ENCODE peak calls at places on chromosomes 16 and 17, in nine cellular contexts. W is endothelial cell, N is mesothelial cell of epicardium, C is heart right ventricle, M is GM12878, E is gastrocnemius medialis, K is bronchial epithelial cell, B is GM10248, T is uterus. V is an unnamed sample.

GRCh38 chr17:76714822-76715461 is 4.2 kb upstream of the MXRA7 start:
- DNase-seq in W (peak), N (peak), C (peak), M (no peak), E (peak), K (no peak), B (peak), T (peak), V (peak)

GRCh38 chr17:7704601-7705268 is at the start of gene EFNB3:
- DNase-seq in W (peak), N (peak), C (no peak), M (no peak), E (no peak), K (no peak), B (no peak), T (no peak), V (no peak)

GRCh38 chr17:6478486-6478885 is 34.2 kb downstream of the PIMREG start:
- DNase-seq in W (no peak), N (no peak), C (no peak), M (no peak), E (no peak), K (no peak), B (no peak), T (no peak), V (no peak)

GRCh38 chr16:86086471-86086870 is 187.5 kb downstream of the IRF8 start:
- DNase-seq in W (no peak), N (no peak), C (no peak), M (no peak), E (no peak), K (no peak), B (no peak), T (no peak), V (no peak)

GRCh38 chr16:50207652-50208051 is 54.5 kb downstream of the TENT4B start:
- DNase-seq in W (no peak), N (no peak), C (peak), M (no peak), E (no peak), K (peak), B (no peak), T (no peak), V (no peak)

GRCh38 chr17:74042241-74042640 is 161.2 kb upstream of the RPL38 start:
- DNase-seq in W (no peak), N (no peak), C (no peak), M (no peak), E (no peak), K (no peak), B (no peak), T (no peak), V (no peak)

GRCh38 chr17:3966720-3967363 is 2.6 kb upstream of the ATP2A3 start:
- DNase-seq in W (no peak), N (no peak), C (no peak), M (no peak), E (no peak), K (no peak), B (no peak), T (no peak), V (no peak)

GRCh38 chr17:11366451-11366850 is 125.4 kb downstream of the SHISA6 start:
- DNase-seq in W (no peak), N (no peak), C (no peak), M (no peak), E (no peak), K (no peak), B (no peak), T (no peak), V (no peak)

GRCh38 chr16:10368984-10369551 is 16.8 kb upstream of the ATF7IP2 start:
- DNase-seq in W (no peak), N (no peak), C (no peak), M (no peak), E (no peak), K (peak), B (no peak), T (no peak), V (no peak)

GRCh38 chr17:40418428-40418706 is 671 bp upstream of the TOP2A start:
- DNase-seq in W (no peak), N (no peak), C (peak), M (no peak), E (no peak), K (no peak), B (no peak), T (no peak), V (no peak)

GRCh38 chr17:2181206-2181983 is 122.2 kb downstream of the SMG6 start:
- DNase-seq in W (no peak), N (no peak), C (peak), M (no peak), E (peak), K (peak), B (no peak), T (peak), V (no peak)

GRCh38 chr16:85364323-85365040 is 248.6 kb upstream of the GSE1 start:
- DNase-seq in W (no peak), N (no peak), C (no peak), M (no peak), E (no peak), K (no peak), B (no peak), T (no peak), V (no peak)

GRCh38 chr17:7356072-7356549 is 1.2 kb downstream of the TMEM95 start:
- DNase-seq in W (peak), N (peak), C (peak), M (no peak), E (peak), K (peak), B (peak), T (peak), V (peak)

GRCh38 chr16:89246383-89246902 is 28.9 kb downstream of the ZNF778 start:
- DNase-seq in W (no peak), N (no peak), C (no peak), M (no peak), E (no peak), K (no peak), B (no peak), T (no peak), V (no peak)
- TF ChIP-seq CTCF in W (no peak), N (no peak), C (no peak), M (no peak), E (no peak), K (no peak), B (no peak), T (no peak), V (no peak)

DNA sequence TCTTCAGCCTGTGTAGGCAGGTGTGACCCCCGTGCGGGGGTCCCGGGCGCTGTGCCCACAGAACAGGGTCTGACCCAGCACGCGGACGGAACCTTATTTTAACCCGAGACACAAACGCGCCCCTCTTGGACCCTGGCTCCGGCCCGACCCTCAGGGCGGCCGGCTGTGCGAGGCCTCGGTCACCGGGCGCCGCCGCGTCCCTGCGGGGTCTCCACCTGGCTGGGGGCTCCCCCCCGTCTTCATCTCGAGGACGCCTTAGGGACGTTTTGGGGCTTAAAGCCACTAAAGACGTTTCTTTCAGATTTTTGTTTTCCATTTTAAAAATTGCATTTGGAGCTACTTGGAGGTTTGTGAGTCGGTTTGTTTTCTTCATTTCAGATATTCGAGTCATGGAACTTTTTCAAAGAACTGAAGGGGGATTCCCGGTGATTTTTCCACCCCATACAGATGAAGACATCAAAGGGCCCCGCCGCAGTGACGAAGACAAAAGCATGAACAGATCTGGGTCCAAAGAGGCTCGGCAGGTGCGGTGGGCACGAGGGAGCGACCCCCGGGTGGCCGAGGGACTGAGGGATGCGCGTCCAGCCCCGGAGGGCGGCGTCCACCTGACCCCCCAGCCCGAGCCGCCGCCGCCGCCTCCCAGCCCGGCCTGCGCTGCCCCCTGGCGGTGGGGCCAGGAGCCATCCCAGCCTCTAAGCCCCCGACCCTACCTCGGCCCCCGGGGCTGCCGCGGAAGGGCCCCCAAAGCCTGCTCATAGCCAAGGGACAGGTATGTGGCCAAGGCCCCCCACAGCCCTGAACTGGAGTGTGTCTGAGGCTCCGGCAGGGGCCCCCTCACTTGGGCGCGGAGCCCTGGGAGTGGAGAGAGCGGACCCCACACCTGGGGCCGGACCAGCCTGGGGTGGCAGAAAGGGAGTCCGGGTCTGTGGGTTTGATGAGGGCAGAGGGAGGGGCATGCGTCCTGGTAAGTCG is 3.8 kb upstream of the CD7 start:
- DNase-seq in W (peak), N (peak), C (no peak), M (no peak), E (no peak), K (no peak), B (peak), T (peak), V (peak)
- TF ChIP-seq CTCF in W (peak), N (peak), C (peak), M (peak), E (peak), K (peak), B (peak), T (peak), V (peak)

GRCh38 chr16:8905168-8905762 is 23.1 kb downstream of the LITAFD start:
- DNase-seq in W (no peak), N (no peak), C (no peak), M (no peak), E (no peak), K (peak), B (no peak), T (no peak), V (no peak)
- TF ChIP-seq CTCF in W (no peak), N (no peak), C (no peak), M (peak), E (no peak), K (peak), B (peak), T (no peak), V (peak)

GRCh38 chr16:76108460-76108859 is 168.7 kb upstream of the CNTNAP4 start:
- DNase-seq in W (no peak), N (no peak), C (no peak), M (no peak), E (no peak), K (no peak), B (no peak), T (no peak), V (no peak)
- TF ChIP-seq CTCF in W (no peak), N (no peak), C (no peak), M (no peak), E (no peak), K (no peak), B (no peak), T (no peak), V (no peak)

GRCh38 chr17:36773039-36773438 is 164.2 kb upstream of the LHX1 start:
- DNase-seq in W (no peak), N (no peak), C (no peak), M (no peak), E (no peak), K (no peak), B (no peak), T (no peak), V (no peak)

DNA sequence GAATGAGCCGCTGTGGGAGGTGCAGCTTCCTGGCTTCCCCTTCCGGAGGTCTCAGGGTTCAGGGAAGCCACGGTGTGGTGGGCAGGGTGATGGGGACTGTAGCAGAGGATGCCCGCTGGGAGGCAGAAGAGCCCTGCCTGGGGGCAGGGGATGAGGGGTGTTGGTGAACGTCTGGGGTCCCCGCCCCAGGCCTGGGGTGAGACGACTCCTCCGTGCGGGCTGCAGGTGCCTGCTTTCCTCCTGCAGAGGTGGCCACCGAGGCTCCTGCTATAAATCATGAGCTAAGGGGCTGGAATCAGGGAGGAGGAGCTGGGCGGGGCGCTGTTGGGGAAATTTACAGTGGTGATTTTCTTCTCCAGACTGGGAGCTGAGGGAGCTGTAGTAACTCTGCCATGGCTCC is 167.0 kb downstream of the MRM1 start:
- DNase-seq in W (no peak), N (no peak), C (no peak), M (no peak), E (no peak), K (no peak), B (no peak), T (no peak), V (no peak)
- TF ChIP-seq CTCF in W (no peak), N (no peak), C (no peak), M (no peak), E (no peak), K (no peak), B (peak), T (no peak), V (no peak)

DNA sequence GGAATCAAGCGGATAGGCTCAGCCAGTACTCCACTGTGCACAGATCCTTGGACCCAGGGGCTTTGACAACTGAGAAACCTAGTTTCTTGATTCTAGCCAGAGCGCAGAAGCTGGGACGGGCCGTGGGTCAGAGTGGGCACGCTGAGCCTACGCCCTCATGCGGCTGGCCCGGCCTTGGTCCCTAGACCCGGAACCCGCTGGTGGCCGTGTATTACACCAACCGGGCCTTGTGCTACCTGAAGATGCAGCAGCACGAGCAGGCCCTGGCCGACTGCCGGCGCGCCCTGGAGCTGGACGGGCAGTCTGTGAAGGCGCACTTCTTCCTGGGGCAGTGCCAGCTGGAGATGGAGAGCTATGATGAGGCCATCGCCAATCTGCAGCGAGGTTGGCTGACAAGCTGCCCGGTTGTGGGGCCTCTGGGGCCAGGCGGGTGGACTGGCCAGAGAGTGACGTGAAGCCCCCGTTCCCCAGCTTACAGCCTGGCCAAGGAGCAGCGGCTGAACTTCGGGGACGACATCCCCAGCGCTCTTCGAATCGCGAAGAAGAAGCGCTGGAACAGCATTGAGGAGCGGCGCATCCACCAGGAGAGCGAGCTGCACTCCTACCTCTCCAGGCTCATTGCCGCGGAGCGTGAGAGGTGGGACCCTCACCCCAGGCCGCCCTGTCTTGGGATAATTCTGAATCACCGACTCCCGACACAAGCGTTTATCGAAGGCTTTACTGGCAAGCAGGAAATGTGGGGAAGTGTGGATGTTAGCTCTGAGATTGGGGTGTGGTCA is 946 bp downstream of the STUB1 start:
- DNase-seq in W (no peak), N (no peak), C (no peak), M (no peak), E (peak), K (peak), B (no peak), T (no peak), V (no peak)
- TF ChIP-seq CTCF in W (no peak), N (no peak), C (no peak), M (peak), E (no peak), K (peak), B (peak), T (no peak), V (peak)

DNA sequence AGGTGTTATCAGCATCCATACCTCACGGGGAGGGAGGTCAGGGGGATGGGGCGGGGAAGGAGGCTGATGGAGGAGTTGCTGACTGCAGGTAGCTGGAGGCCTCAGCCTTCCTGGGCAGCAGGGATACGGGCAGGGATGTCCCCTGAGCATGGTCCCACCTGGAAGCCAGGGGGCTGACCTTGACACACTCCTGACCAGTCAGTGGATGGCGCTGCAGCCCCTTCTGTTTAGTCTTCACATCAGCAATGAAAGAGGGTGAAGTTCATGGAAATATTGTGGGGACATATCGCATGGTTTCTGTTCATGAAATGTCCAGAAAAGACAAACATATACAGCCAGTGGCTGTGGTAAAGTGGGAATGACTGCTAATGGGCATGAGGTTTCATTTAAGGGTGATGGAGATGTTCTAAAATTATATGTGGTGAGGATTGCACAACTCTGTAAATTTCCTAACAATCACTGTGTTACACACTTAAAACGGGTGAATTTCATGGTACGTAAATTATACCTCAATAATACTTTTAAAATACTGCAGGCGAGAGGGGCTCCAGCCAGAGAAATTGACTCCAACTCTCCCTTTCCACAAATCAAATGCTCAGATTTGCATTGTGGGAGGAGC is 489.6 kb downstream of the CDH13 start:
- DNase-seq in W (no peak), N (no peak), C (no peak), M (no peak), E (no peak), K (no peak), B (no peak), T (no peak), V (no peak)
- TF ChIP-seq CTCF in W (no peak), N (no peak), C (no peak), M (no peak), E (no peak), K (no peak), B (no peak), T (no peak), V (no peak)

DNA sequence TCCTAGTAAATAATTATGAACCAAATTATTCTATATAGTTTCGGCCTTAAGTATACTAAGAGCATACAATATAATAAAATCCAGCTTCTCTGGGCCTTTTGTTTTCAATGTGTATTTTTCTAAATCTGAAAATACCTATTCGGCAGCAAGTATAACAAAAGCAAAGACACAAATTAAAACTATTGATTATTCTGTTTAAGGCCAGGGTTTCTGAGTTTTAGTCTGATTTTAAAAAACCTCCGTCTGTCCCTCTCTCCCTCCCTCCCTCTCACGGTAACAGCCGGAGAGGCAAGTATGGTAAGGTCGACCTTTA is 1.5 kb downstream of the TOB1 start:
- DNase-seq in W (no peak), N (no peak), C (no peak), M (no peak), E (no peak), K (no peak), B (no peak), T (no peak), V (no peak)
- TF ChIP-seq CTCF in W (no peak), N (no peak), C (no peak), M (no peak), E (no peak), K (no peak), B (no peak), T (no peak), V (no peak)

V was measured in GM13977.